ENCODE peak calls at places on chromosomes 5 and 9, in seven cellular contexts. Z, E, I, X, O, V and S are unnamed samples.

GRCh38 chr9:92032891-92033290 is 82.3 kb downstream of the SPTLC1 start:
- DNase-seq in X (no peak), O (no peak), I (no peak), V (no peak), E (no peak), Z (no peak), S (no peak)

GRCh38 chr9:127090341-127090985 is 32.0 kb downstream of the ANGPTL2 start:
- DNase-seq in E (no peak), Z (peak), X (no peak), O (no peak), V (no peak), I (no peak), S (no peak)

GRCh38 chr5:93789173-93790070 is 48.0 kb upstream of the POU5F2 start:
- DNase-seq in O (peak), X (no peak), Z (no peak), I (peak), V (no peak), E (no peak), S (no peak)

GRCh38 chr9:124449381-124450151 is 685 bp upstream of the ADGRD2 start:
- DNase-seq in E (no peak), X (no peak), O (no peak), Z (no peak), V (peak), I (no peak), S (no peak)

GRCh38 chr5:74722271-74722670 is 37.2 kb downstream of the HEXB start:
- DNase-seq in I (no peak), Z (no peak), V (no peak), X (no peak), O (no peak), E (no peak), S (no peak)

GRCh38 chr5:151720195-151720594 is 33.5 kb upstream of the SPARC start:
- DNase-seq in I (no peak), Z (no peak), E (no peak), O (no peak), V (no peak), X (no peak), S (no peak)

GRCh38 chr9:96116275-96117051 is 185.5 kb downstream of the HSD17B3 start:
- DNase-seq in I (no peak), V (peak), X (no peak), E (no peak), Z (peak), O (peak), S (no peak)

GRCh38 chr5:91212336-91213092 is 170.6 kb downstream of the ARRDC3 start:
- DNase-seq in V (no peak), X (no peak), O (peak), E (no peak), Z (no peak), I (peak), S (no peak)

GRCh38 chr9:73023025-73023541 is 70.2 kb upstream of the ALDH1A1 start:
- DNase-seq in X (peak), Z (peak), O (peak), E (no peak), V (peak), I (peak), S (no peak)

GRCh38 chr9:29822458-29822857 is 2249.2 kb upstream of the C9orf72 start:
- DNase-seq in O (no peak), X (no peak), V (no peak), Z (no peak), I (no peak), E (no peak), S (no peak)

GRCh38 chr5:136182618-136183017 is 10.3 kb downstream of the SMIM32 start:
- DNase-seq in O (no peak), Z (no peak), X (no peak), E (no peak), I (peak), V (no peak), S (no peak)

GRCh38 chr5:4862500-4862899 is 277.6 kb upstream of the ADAMTS16 start:
- DNase-seq in I (peak), O (peak), V (no peak), X (peak), E (no peak), Z (no peak), S (no peak)

GRCh38 chr9:76109953-76110352 is 219.5 kb downstream of the PCSK5 start:
- DNase-seq in O (peak), E (no peak), V (no peak), X (no peak), Z (no peak), I (no peak), S (no peak)

GRCh38 chr5:2752875-2753435 is 1.5 kb upstream of the IRX2 start:
- DNase-seq in V (no peak), O (no peak), I (no peak), X (peak), Z (peak), E (no peak), S (no peak)

GRCh38 chr5:172595591-172596455 is 45.2 kb upstream of the NEURL1B start:
- DNase-seq in V (no peak), I (no peak), E (no peak), O (no peak), Z (peak), X (no peak), S (no peak)

GRCh38 chr5:179120421-179120861 is 60.3 kb downstream of the ZNF354C start:
- DNase-seq in V (no peak), O (no peak), E (no peak), I (no peak), X (no peak), Z (peak), S (no peak)

GRCh38 chr5:132115375-132115774 is 41.8 kb downstream of the CSF2 start:
- DNase-seq in E (no peak), X (no peak), Z (no peak), I (no peak), V (no peak), O (no peak), S (no peak)

GRCh38 chr5:112762113-112762810 is 24.6 kb downstream of the APC start:
- DNase-seq in V (no peak), E (no peak), X (no peak), I (peak), Z (no peak), O (no peak), S (no peak)

GRCh38 chr5:147821791-147822190 is 9.7 kb downstream of the SPINK1 start:
- DNase-seq in X (no peak), E (no peak), I (no peak), Z (no peak), V (no peak), O (no peak), S (no peak)

GRCh38 chr5:89769975-89770374 is 639.6 kb downstream of the CETN3 start:
- DNase-seq in I (peak), O (no peak), Z (no peak), X (no peak), V (no peak), E (no peak), S (no peak)

GRCh38 chr5:53381-54174 is 38.4 kb upstream of the PLEKHG4B start:
- DNase-seq in O (no peak), X (peak), E (no peak), Z (peak), I (no peak), V (peak), S (no peak)

GRCh38 chr9:131330814-131331600 is 41.5 kb downstream of the PLPP7 start:
- DNase-seq in I (no peak), X (peak), E (no peak), Z (peak), O (no peak), V (peak), S (no peak)

GRCh38 chr9:75889577-75889976 is 896 bp upstream of the PCSK5 start:
- DNase-seq in I (no peak), O (no peak), Z (no peak), E (no peak), X (peak), V (no peak), S (no peak)

GRCh38 chr5:126624534-126624933 is 23.8 kb downstream of the PHAX start:
- DNase-seq in E (no peak), Z (no peak), O (no peak), I (peak), X (no peak), V (no peak), S (no peak)

GRCh38 chr9:4228606-4229005 is 71.3 kb downstream of the GLIS3 start:
- DNase-seq in O (peak), X (peak), Z (no peak), E (no peak), V (no peak), I (peak), S (no peak)

GRCh38 chr9:38689678-38690077 is 30.3 kb downstream of the FAM240B start:
- DNase-seq in X (peak), I (peak), V (no peak), Z (peak), O (no peak), E (no peak), S (no peak)

GRCh38 chr5:73411927-73412596 is 36.5 kb downstream of the FOXD1 start:
- DNase-seq in V (no peak), E (no peak), O (no peak), Z (no peak), X (peak), I (no peak), S (no peak)

GRCh38 chr5:136420168-136420916 is 55.0 kb upstream of the TRPC7 start:
- DNase-seq in O (no peak), I (no peak), Z (peak), X (peak), V (no peak), E (no peak), S (no peak)

GRCh38 chr9:111400564-111400898 is 70.5 kb upstream of the OR2K2 start:
- DNase-seq in Z (no peak), E (no peak), I (peak), V (no peak), X (no peak), O (no peak), S (no peak)

GRCh38 chr5:143921525-143922311 is 109.8 kb downstream of the HMHB1 start:
- DNase-seq in O (no peak), E (no peak), I (peak), X (no peak), Z (no peak), V (no peak), S (no peak)

GRCh38 chr5:177507165-177507564 is 2.5 kb downstream of the DOK3 start:
- DNase-seq in V (no peak), O (no peak), Z (no peak), I (no peak), E (no peak), X (no peak), S (no peak)

GRCh38 chr9:71692337-71692736 is 76.0 kb downstream of the CEMIP2 start:
- DNase-seq in I (peak), V (no peak), O (no peak), Z (no peak), X (no peak), E (no peak), S (no peak)

GRCh38 chr5:137487600-137487999 is 11.5 kb downstream of the SPOCK1 start:
- DNase-seq in V (no peak), X (no peak), O (no peak), E (no peak), Z (no peak), I (peak), S (no peak)

GRCh38 chr9:137051145-137051724 is 2.6 kb downstream of the ENTPD2 start:
- DNase-seq in O (no peak), I (no peak), Z (no peak), X (no peak), E (no peak), V (peak), S (no peak)

GRCh38 chr5:8520922-8521321 is 652.0 kb downstream of the MTRR start:
- DNase-seq in I (no peak), X (no peak), O (no peak), V (no peak), E (no peak), Z (no peak), S (no peak)

GRCh38 chr9:68704804-68705635 is at the start of gene PIP5K1B:
- DNase-seq in O (peak), Z (peak), E (no peak), X (peak), I (peak), V (peak), S (peak)

GRCh38 chr9:117734082-117734481 is 29.9 kb downstream of the TLR4 start:
- DNase-seq in E (no peak), I (no peak), V (no peak), Z (no peak), X (no peak), O (peak), S (no peak)

GRCh38 chr5:59485629-59486439 is 407.7 kb downstream of the PDE4D start:
- DNase-seq in X (no peak), E (no peak), I (no peak), Z (no peak), O (no peak), V (no peak), S (no peak)

GRCh38 chr5:92939428-92939827 is 641.6 kb downstream of the NR2F1-AS1 start:
- DNase-seq in E (no peak), O (no peak), Z (no peak), V (no peak), X (no peak), I (no peak), S (no peak)

GRCh38 chr5:146527785-146528184 is 11.8 kb upstream of the GPR151 start:
- DNase-seq in X (no peak), E (no peak), O (no peak), V (no peak), Z (no peak), I (no peak), S (no peak)